ENCODE peak calls at places on chromosomes 5 and 9, in five cellular contexts. One of them, this sample, is unnamed. For H3K27me3, the result is how much of the 10 kb centered on the place peaks cover.

GRCh38 chr9:22049411-22049810 is 40.3 kb upstream of the CDKN2B start:
- DNase-seq in neuronal stem cell: no peak
- DNase-seq in IMR-90: peak
- DNase-seq in trophoblast cell: no peak
- DNase-seq in H1: no peak
- DNase-seq in this sample: no peak

GRCh38 chr9:138052635-138053320 is 175.2 kb downstream of the CACNA1B start:
- DNase-seq in neuronal stem cell: no peak
- DNase-seq in IMR-90: no peak
- DNase-seq in trophoblast cell: no peak
- DNase-seq in H1: no peak
- DNase-seq in this sample: no peak

GRCh38 chr9:124266139-124266825 is 8.5 kb downstream of the NEK6 start:
- DNase-seq in neuronal stem cell: no peak
- DNase-seq in IMR-90: peak
- DNase-seq in trophoblast cell: no peak
- DNase-seq in H1: no peak
- DNase-seq in this sample: no peak

GRCh38 chr5:83488271-83488670 is 16.7 kb downstream of the VCAN start:
- DNase-seq in neuronal stem cell: no peak
- DNase-seq in IMR-90: peak
- DNase-seq in trophoblast cell: no peak
- DNase-seq in H1: no peak
- DNase-seq in this sample: no peak

GRCh38 chr5:56986631-56986957 is 34.7 kb upstream of the MIER3 start:
- DNase-seq in neuronal stem cell: no peak
- DNase-seq in IMR-90: no peak
- DNase-seq in trophoblast cell: no peak
- DNase-seq in H1: no peak
- DNase-seq in this sample: no peak

GRCh38 chr5:10479226-10479721 is 37.6 kb downstream of the ROPN1L start:
- DNase-seq in neuronal stem cell: no peak
- DNase-seq in IMR-90: peak
- DNase-seq in trophoblast cell: no peak
- DNase-seq in H1: no peak
- DNase-seq in this sample: no peak

GRCh38 chr5:59142927-59143326 is 560.1 kb downstream of the RAB3C start:
- DNase-seq in neuronal stem cell: no peak
- DNase-seq in IMR-90: no peak
- DNase-seq in trophoblast cell: no peak
- DNase-seq in H1: no peak
- DNase-seq in this sample: no peak

GRCh38 chr9:76394896-76395244 is 644 bp upstream of the RFK start:
- DNase-seq in neuronal stem cell: no peak
- DNase-seq in IMR-90: no peak
- DNase-seq in trophoblast cell: peak
- DNase-seq in H1: no peak
- DNase-seq in this sample: peak

GRCh38 chr5:166883016-166883415 is 1408.4 kb upstream of the WWC1 start:
- DNase-seq in neuronal stem cell: no peak
- DNase-seq in IMR-90: no peak
- DNase-seq in trophoblast cell: no peak
- DNase-seq in H1: peak
- DNase-seq in this sample: no peak

GRCh38 chr5:998975-999501 is 9.6 kb upstream of the NKD2 start:
- DNase-seq in neuronal stem cell: no peak
- DNase-seq in IMR-90: no peak
- DNase-seq in trophoblast cell: no peak
- DNase-seq in H1: no peak
- DNase-seq in this sample: no peak

GRCh38 chr5:1744393-1745189 is 55.0 kb downstream of the MRPL36 start:
- DNase-seq in neuronal stem cell: no peak
- DNase-seq in IMR-90: no peak
- DNase-seq in trophoblast cell: no peak
- DNase-seq in H1: no peak
- DNase-seq in this sample: peak

GRCh38 chr9:11417782-11418181 is 805.0 kb upstream of the PTPRD start:
- DNase-seq in neuronal stem cell: no peak
- DNase-seq in IMR-90: no peak
- DNase-seq in trophoblast cell: no peak
- DNase-seq in H1: no peak
- DNase-seq in this sample: no peak

GRCh38 chr5:2756211-2756746 is 4.8 kb upstream of the IRX2 start:
- DNase-seq in neuronal stem cell: no peak
- DNase-seq in IMR-90: peak
- DNase-seq in trophoblast cell: no peak
- DNase-seq in H1: no peak
- DNase-seq in this sample: peak

GRCh38 chr9:72844440-72844768 is 108.4 kb downstream of the ALDH1A1 start:
- DNase-seq in neuronal stem cell: no peak
- DNase-seq in IMR-90: no peak
- DNase-seq in trophoblast cell: no peak
- DNase-seq in H1: no peak
- DNase-seq in this sample: no peak

GRCh38 chr5:157994906-157995519 is 136.1 kb upstream of the CLINT1 start:
- DNase-seq in neuronal stem cell: peak
- DNase-seq in IMR-90: peak
- DNase-seq in trophoblast cell: peak
- DNase-seq in H1: peak
- DNase-seq in this sample: peak

GRCh38 chr5:176543428-176544182 is 5.5 kb upstream of the CDHR2 start:
- DNase-seq in neuronal stem cell: peak
- DNase-seq in IMR-90: no peak
- DNase-seq in trophoblast cell: peak
- DNase-seq in H1: no peak
- DNase-seq in this sample: peak

GRCh38 chr5:179142434-179143198 is 82.4 kb downstream of the ZNF354C start:
- DNase-seq in neuronal stem cell: no peak
- DNase-seq in IMR-90: peak
- DNase-seq in trophoblast cell: peak
- DNase-seq in H1: no peak
- DNase-seq in this sample: no peak

GRCh38 chr5:172902497-172903472 is 56.4 kb upstream of the RPL26L1 start:
- DNase-seq in neuronal stem cell: peak
- DNase-seq in IMR-90: peak
- DNase-seq in trophoblast cell: peak
- DNase-seq in H1: no peak
- DNase-seq in this sample: peak

GRCh38 chr5:2801602-2802525 is 50.4 kb upstream of the IRX2 start:
- DNase-seq in neuronal stem cell: no peak
- DNase-seq in IMR-90: no peak
- DNase-seq in trophoblast cell: peak
- DNase-seq in H1: no peak
- DNase-seq in this sample: no peak

DNA sequence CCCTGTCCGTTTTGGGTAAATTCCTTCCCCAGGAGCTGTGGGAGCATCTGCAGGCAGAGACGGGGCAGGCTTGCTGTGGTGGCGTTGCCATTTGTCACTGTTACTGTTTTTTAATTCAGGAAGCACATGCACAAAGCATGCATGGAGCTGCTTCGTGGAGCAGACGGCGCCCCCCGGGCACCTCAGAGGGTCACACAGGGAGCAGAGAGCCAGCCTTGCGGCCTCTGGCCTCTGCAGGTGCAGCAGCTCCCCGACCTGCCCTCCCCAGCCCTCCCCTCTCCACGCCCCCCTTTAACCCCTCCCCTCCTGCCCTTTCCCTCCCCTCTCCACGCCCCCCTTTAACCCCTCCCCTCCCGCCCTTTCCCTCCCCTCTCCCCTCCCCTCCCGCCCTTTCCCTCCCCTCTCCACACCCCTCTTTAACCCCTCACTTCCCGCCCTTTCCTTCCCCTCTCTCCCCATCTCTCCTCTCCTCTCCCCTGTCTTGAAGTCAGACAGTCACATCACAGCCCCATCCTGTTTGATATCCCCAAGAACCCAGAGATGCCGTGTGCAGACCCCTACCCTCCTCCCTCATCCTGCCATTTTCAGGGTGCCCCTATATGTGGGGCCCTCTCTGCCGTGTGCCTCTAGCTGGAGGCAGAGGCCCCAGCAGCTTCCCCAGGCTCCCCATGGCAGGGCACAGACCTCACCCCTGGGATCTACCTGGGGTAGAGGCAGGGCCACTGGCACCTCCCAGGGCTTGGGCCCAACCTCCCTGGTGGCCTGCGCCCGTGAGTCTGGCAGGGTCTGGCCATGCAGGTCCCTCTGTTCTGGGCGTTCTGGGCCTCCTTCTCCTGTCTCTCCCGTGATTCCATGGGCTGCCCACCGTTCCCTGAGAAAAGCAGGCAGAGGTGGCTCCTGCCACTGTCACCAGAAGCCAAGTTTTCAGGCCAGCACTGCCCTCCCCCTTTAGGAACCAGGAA is 29.6 kb upstream of the UBAC1 start:
- DNase-seq in neuronal stem cell: peak
- DNase-seq in IMR-90: peak
- DNase-seq in trophoblast cell: no peak
- DNase-seq in H1: peak
- DNase-seq in this sample: peak
- H3K14ac ChIP-seq in neuronal stem cell: peak
- H3K14ac ChIP-seq in IMR-90: no peak
- H3K14ac ChIP-seq in trophoblast cell: no peak
- H3K14ac ChIP-seq in H1: no peak
- H3K14ac ChIP-seq in this sample: no peak

GRCh38 chr5:21238786-21239185 is 1250.8 kb upstream of the CDH18 start:
- DNase-seq in neuronal stem cell: no peak
- DNase-seq in IMR-90: no peak
- DNase-seq in trophoblast cell: no peak
- DNase-seq in H1: no peak
- DNase-seq in this sample: no peak

GRCh38 chr5:21236104-21236503 is 1248.1 kb upstream of the CDH18 start:
- DNase-seq in neuronal stem cell: no peak
- DNase-seq in IMR-90: no peak
- DNase-seq in trophoblast cell: no peak
- DNase-seq in H1: no peak
- DNase-seq in this sample: no peak

DNA sequence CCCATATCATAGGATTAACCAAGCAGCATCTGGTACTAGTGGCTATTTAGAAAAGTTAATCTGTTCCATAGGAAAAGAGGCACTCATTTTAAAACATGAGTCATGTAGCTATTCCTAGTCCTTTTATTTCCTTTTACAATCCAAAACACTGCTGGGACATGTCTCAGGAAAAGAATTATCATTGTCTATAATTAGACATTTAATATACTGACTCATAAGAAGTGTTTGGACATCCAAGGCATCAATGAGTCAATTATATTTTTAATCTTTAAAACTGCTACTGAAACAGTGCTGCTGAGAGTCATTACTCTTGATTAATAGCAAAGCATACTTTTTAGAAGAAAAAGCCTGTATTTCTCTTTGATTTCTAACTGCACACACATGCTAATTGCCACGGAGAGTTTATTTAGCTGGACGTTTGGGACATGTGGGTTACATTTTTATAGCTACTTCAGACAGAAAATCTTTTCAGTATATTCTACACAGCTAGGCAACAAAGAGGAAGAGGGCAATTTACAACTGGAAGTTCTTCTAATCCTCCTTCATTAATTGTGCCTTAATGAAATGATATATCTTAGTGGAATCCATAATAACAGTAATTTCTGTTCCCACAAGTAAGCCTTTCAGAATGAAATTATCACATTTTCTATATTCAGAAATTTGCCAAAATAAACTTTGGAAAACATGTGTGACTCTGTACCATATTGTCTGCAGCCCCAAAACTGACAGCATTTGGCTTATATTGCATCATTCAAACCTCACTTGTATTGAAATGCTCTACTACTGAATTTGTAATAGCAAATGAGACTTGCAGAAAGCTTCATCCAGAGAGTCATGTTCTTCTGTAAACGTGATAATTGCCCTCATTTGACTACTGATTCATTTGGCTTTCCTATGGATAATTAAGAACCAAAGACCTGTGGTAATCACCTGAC is 1249.2 kb upstream of the CDH18 start:
- DNase-seq in neuronal stem cell: no peak
- DNase-seq in IMR-90: no peak
- DNase-seq in trophoblast cell: no peak
- DNase-seq in H1: no peak
- DNase-seq in this sample: no peak
- H2AK5ac ChIP-seq in neuronal stem cell: no peak
- H2AK5ac ChIP-seq in IMR-90: no peak
- H2AK5ac ChIP-seq in trophoblast cell: no peak
- H2AK5ac ChIP-seq in H1: no peak
- H2AK5ac ChIP-seq in this sample: no peak

DNA sequence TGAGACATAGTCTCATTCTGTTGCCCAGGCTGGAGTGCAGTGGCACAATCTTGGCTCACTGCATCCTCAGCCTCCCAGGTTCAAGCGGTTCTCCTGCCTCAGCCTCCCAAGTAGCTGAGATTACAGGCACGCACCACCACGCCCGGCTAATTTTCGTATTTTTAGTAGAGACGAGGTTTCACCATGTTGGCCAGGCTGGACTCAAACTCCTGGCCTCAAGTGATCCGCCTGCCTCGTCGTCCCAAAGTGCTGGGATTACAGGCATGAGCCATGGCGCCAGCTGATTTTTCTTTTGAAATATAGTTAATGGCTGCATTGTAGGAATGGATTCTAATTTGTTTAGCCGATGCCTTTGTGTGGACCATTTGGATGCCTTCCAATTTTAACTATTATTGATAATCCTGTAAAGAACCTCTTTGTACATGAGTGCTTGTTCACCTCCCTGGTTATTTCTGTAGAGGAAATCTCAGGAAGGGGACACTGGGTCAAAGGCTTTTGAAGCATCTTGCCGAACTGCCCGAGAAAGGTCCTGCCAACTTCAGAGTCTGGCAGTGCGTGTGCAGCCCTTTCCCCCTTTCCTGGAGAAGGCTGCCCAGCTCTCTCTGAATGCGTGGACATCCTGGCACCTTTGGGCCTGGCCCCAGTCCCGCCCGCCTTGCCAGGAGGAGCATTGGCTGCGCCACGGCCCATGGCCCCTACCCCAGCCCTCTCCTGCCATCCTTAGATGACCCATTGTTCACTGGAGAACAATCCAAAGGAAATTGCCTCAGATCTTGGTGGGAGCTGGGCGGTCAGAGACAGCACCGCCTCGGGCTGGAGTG is 8.9 kb upstream of the NUP214 start:
- DNase-seq in neuronal stem cell: no peak
- DNase-seq in IMR-90: no peak
- DNase-seq in trophoblast cell: no peak
- DNase-seq in H1: no peak
- DNase-seq in this sample: no peak
- H3K27me3 ChIP-seq in neuronal stem cell: under half
- H3K27me3 ChIP-seq in IMR-90: under half
- H3K27me3 ChIP-seq in trophoblast cell: under half
- H3K27me3 ChIP-seq in H1: under half
- H3K27me3 ChIP-seq in this sample: under half

GRCh38 chr9:136120119-136120393 is 1.4 kb upstream of the TMEM250 start:
- DNase-seq in neuronal stem cell: no peak
- DNase-seq in IMR-90: no peak
- DNase-seq in trophoblast cell: no peak
- DNase-seq in H1: no peak
- DNase-seq in this sample: no peak

GRCh38 chr9:136118061-136118366 is 661 bp downstream of the TMEM250 start:
- DNase-seq in neuronal stem cell: no peak
- DNase-seq in IMR-90: no peak
- DNase-seq in trophoblast cell: no peak
- DNase-seq in H1: no peak
- DNase-seq in this sample: no peak

GRCh38 chr9:136119259-136120118 is 814 bp upstream of the TMEM250 start:
- DNase-seq in neuronal stem cell: no peak
- DNase-seq in IMR-90: peak
- DNase-seq in trophoblast cell: peak
- DNase-seq in H1: no peak
- DNase-seq in this sample: peak

GRCh38 chr9:136117291-136118060 is 1.2 kb downstream of the TMEM250 start:
- DNase-seq in neuronal stem cell: no peak
- DNase-seq in IMR-90: no peak
- DNase-seq in trophoblast cell: peak
- DNase-seq in H1: no peak
- DNase-seq in this sample: peak

GRCh38 chr9:136118367-136119258 is at the start of gene TMEM250:
- DNase-seq in neuronal stem cell: peak
- DNase-seq in IMR-90: peak
- DNase-seq in trophoblast cell: peak
- DNase-seq in H1: peak
- DNase-seq in this sample: peak
- H3K14ac ChIP-seq in neuronal stem cell: peak
- H3K14ac ChIP-seq in IMR-90: peak
- H3K14ac ChIP-seq in trophoblast cell: peak
- H3K14ac ChIP-seq in H1: no peak
- H3K14ac ChIP-seq in this sample: peak

This sample was measured in H9.